ENCODE peak calls at places on chromosome 21, in four cellular contexts. One of them, this sample, is unnamed.

GRCh38 chr21:43364851-43365424 is 62.0 kb downstream of the SIK1 start:
- DNase-seq in K562: no peak
- DNase-seq in HepG2: peak
- DNase-seq in GM12878: no peak
- DNase-seq in this sample: no peak

GRCh38 chr21:32248616-32249550 is 30.0 kb downstream of the MIS18A start:
- DNase-seq in GM12878: no peak
- DNase-seq in HepG2: no peak
- DNase-seq in K562: no peak
- DNase-seq in this sample: no peak

GRCh38 chr21:25867041-25867440 is 132.3 kb downstream of the GABPA start:
- DNase-seq in K562: no peak
- DNase-seq in GM12878: no peak
- DNase-seq in HepG2: no peak
- DNase-seq in this sample: no peak

GRCh38 chr21:34793471-34793870 is 124.7 kb downstream of the CLIC6 start:
- DNase-seq in HepG2: peak
- DNase-seq in GM12878: no peak
- DNase-seq in K562: no peak
- DNase-seq in this sample: no peak

GRCh38 chr21:29075706-29076447 is 2.4 kb upstream of the CCT8 start:
- DNase-seq in K562: no peak
- DNase-seq in HepG2: no peak
- DNase-seq in GM12878: no peak
- DNase-seq in this sample: no peak

GRCh38 chr21:21103692-21104091 is 105.5 kb downstream of the NCAM2 start:
- DNase-seq in K562: no peak
- DNase-seq in GM12878: no peak
- DNase-seq in HepG2: no peak
- DNase-seq in this sample: no peak

GRCh38 chr21:14771587-14771986 is 225.5 kb upstream of the SAMSN1 start:
- DNase-seq in GM12878: no peak
- DNase-seq in HepG2: no peak
- DNase-seq in K562: no peak
- DNase-seq in this sample: no peak

GRCh38 chr21:31236528-31236927 is 107.5 kb downstream of the TIAM1 start:
- DNase-seq in GM12878: no peak
- DNase-seq in K562: no peak
- DNase-seq in HepG2: no peak
- DNase-seq in this sample: no peak

GRCh38 chr21:45145146-45145545 is 70.8 kb downstream of the ADARB1 start:
- DNase-seq in HepG2: no peak
- DNase-seq in GM12878: no peak
- DNase-seq in K562: no peak
- DNase-seq in this sample: no peak

GRCh38 chr21:15688809-15689208 is 41.0 kb upstream of the USP25 start:
- DNase-seq in HepG2: no peak
- DNase-seq in GM12878: no peak
- DNase-seq in K562: no peak
- DNase-seq in this sample: peak

GRCh38 chr21:32560896-32561295 is 24.4 kb downstream of the TCP10L start:
- DNase-seq in GM12878: no peak
- DNase-seq in HepG2: no peak
- DNase-seq in K562: no peak
- DNase-seq in this sample: no peak

GRCh38 chr21:36450511-36450910 is 29.4 kb downstream of the CLDN14 start:
- DNase-seq in GM12878: no peak
- DNase-seq in HepG2: no peak
- DNase-seq in K562: no peak
- DNase-seq in this sample: no peak

GRCh38 chr21:36288651-36289243 is 31.2 kb upstream of the MORC3 start:
- DNase-seq in GM12878: no peak
- DNase-seq in K562: no peak
- DNase-seq in HepG2: no peak
- DNase-seq in this sample: no peak

GRCh38 chr21:33229776-33230517 is at the start of gene IFNAR2:
- DNase-seq in K562: peak
- DNase-seq in HepG2: peak
- DNase-seq in GM12878: no peak
- DNase-seq in this sample: peak

GRCh38 chr21:46518983-46519583 is 60.4 kb downstream of the DIP2A start:
- DNase-seq in K562: no peak
- DNase-seq in GM12878: no peak
- DNase-seq in HepG2: no peak
- DNase-seq in this sample: no peak

GRCh38 chr21:32476661-32477423 is 64.3 kb downstream of the EVA1C start:
- DNase-seq in GM12878: no peak
- DNase-seq in HepG2: no peak
- DNase-seq in K562: no peak
- DNase-seq in this sample: no peak

GRCh38 chr21:35400233-35400939 is 351.3 kb upstream of the RUNX1 start:
- DNase-seq in GM12878: peak
- DNase-seq in K562: peak
- DNase-seq in HepG2: peak
- DNase-seq in this sample: no peak

GRCh38 chr21:44955141-44955802 is 15.4 kb downstream of the SLX9 start:
- DNase-seq in HepG2: no peak
- DNase-seq in GM12878: no peak
- DNase-seq in K562: no peak
- DNase-seq in this sample: no peak

GRCh38 chr21:21921410-21922232 is 923.4 kb downstream of the NCAM2 start:
- DNase-seq in K562: peak
- DNase-seq in HepG2: no peak
- DNase-seq in GM12878: no peak
- DNase-seq in this sample: no peak

GRCh38 chr21:39669485-39669884 is 56.7 kb downstream of the B3GALT5 start:
- DNase-seq in GM12878: no peak
- DNase-seq in K562: no peak
- DNase-seq in HepG2: no peak
- DNase-seq in this sample: no peak

GRCh38 chr21:44496900-44497550 is 41.7 kb downstream of the LRRC3 start:
- DNase-seq in K562: no peak
- DNase-seq in GM12878: no peak
- DNase-seq in HepG2: no peak
- DNase-seq in this sample: no peak

GRCh38 chr21:36656138-36656537 is 42.8 kb upstream of the SIM2 start:
- DNase-seq in HepG2: no peak
- DNase-seq in K562: no peak
- DNase-seq in GM12878: no peak
- DNase-seq in this sample: no peak

GRCh38 chr21:46651121-46651520 is 15.6 kb downstream of the PRMT2 start:
- DNase-seq in HepG2: no peak
- DNase-seq in K562: no peak
- DNase-seq in GM12878: no peak
- DNase-seq in this sample: no peak

GRCh38 chr21:46065215-46065992 is 32.5 kb upstream of the COL6A2 start:
- DNase-seq in K562: no peak
- DNase-seq in HepG2: no peak
- DNase-seq in GM12878: no peak
- DNase-seq in this sample: no peak

GRCh38 chr21:28754127-28754611 is 238.5 kb downstream of the LTN1 start:
- DNase-seq in GM12878: no peak
- DNase-seq in HepG2: no peak
- DNase-seq in K562: no peak
- DNase-seq in this sample: no peak

GRCh38 chr21:45959182-45959581 is 22.4 kb upstream of the COL6A1 start:
- DNase-seq in HepG2: no peak
- DNase-seq in K562: no peak
- DNase-seq in GM12878: no peak
- DNase-seq in this sample: no peak

GRCh38 chr21:38440746-38441145 is 57.5 kb downstream of the ERG start:
- DNase-seq in HepG2: peak
- DNase-seq in K562: no peak
- DNase-seq in GM12878: no peak
- DNase-seq in this sample: peak
- TF ChIP-seq CTCF in HepG2: no peak
- TF ChIP-seq CTCF in K562: no peak
- TF ChIP-seq CTCF in GM12878: no peak
- TF ChIP-seq CTCF in this sample: no peak

GRCh38 chr21:17513214-17514123 is 626 bp downstream of the CXADR start:
- DNase-seq in GM12878: no peak
- DNase-seq in HepG2: peak
- DNase-seq in K562: peak
- DNase-seq in this sample: no peak
- TF ChIP-seq GABPA in GM12878: no peak
- TF ChIP-seq GABPA in HepG2: no peak
- TF ChIP-seq GABPA in K562: no peak
- TF ChIP-seq GABPA in this sample: no peak

DNA sequence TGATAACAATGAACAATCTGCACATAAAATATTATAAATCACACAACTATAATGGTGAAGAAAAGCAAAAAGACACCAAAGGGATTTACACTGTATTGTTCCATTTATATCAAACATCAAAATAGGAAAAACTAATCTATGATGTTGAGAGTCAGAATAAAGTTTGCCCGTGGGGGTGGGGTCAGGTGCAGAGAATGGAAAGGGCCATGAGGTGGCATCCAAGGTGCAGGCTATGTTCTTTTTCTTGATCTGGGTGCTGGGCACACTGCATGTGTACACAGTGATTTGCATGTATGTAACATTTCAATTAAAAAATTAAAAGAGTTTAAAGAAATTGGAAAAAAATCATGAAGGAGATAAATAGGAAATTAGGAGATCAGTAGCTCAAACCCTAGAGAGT is 127.3 kb downstream of the DSCAM start:
- DNase-seq in HepG2: no peak
- DNase-seq in K562: no peak
- DNase-seq in GM12878: no peak
- DNase-seq in this sample: no peak
- TF ChIP-seq CTCF in HepG2: no peak
- TF ChIP-seq CTCF in K562: no peak
- TF ChIP-seq CTCF in GM12878: no peak
- TF ChIP-seq CTCF in this sample: no peak

GRCh38 chr21:41960386-41960785 is 6.6 kb upstream of the C2CD2 start:
- DNase-seq in GM12878: no peak
- DNase-seq in HepG2: no peak
- DNase-seq in K562: no peak
- DNase-seq in this sample: no peak

GRCh38 chr21:41961282-41961701 is 7.5 kb upstream of the C2CD2 start:
- DNase-seq in GM12878: no peak
- DNase-seq in K562: no peak
- DNase-seq in HepG2: no peak
- DNase-seq in this sample: no peak

GRCh38 chr21:41956926-41957729 is 3.3 kb upstream of the C2CD2 start:
- DNase-seq in GM12878: no peak
- DNase-seq in K562: peak
- DNase-seq in HepG2: no peak
- DNase-seq in this sample: peak

GRCh38 chr21:41957991-41958766 is 4.4 kb upstream of the C2CD2 start:
- DNase-seq in K562: peak
- DNase-seq in GM12878: no peak
- DNase-seq in HepG2: peak
- DNase-seq in this sample: no peak

DNA sequence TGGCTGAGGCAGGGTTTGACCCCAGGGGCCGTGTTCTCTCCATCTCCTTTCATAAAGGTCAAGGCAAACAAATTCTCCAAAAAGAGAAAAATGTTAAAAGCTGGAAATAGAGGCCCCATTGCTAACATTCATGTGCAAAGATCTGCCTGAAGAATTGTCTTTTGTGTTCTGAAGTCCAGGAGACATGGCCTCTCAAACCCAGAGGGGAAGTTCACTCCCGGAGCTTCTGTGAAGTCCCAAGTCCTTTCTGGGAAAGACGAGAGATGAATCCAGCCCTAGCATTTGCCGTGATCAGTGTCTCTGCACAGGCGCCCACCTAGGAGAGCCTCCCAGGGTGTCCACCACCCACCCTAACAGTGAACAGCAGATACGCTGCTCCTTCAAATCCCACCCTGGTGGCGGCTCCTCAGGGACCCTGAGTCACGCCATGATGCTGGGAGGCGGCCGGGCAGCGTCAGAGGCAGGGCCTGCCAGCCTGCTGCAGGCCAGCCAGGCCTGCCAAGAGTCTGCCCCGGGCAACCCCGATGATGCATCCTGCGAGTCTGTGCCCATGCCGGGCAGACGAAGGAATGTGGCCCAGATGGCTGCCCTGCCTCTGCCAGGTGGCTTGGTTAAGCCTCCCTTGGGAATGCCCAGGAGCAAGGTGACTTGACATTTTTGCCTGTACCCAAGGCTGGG is 5.2 kb upstream of the C2CD2 start:
- DNase-seq in K562: no peak
- DNase-seq in HepG2: no peak
- DNase-seq in GM12878: no peak
- DNase-seq in this sample: no peak
- TF ChIP-seq GABPA in K562: no peak
- TF ChIP-seq GABPA in HepG2: no peak
- TF ChIP-seq GABPA in GM12878: no peak
- TF ChIP-seq GABPA in this sample: no peak

This sample was measured in HL-60.